ENCODE peak calls at places on chromosomes 4 and X, in six cellular contexts. One of them, this sample, is unnamed.

GRCh38 chr4:86441175-86441960 is 81.5 kb upstream of the MAPK10 start:
- DNase-seq in psoas muscle: no peak
- DNase-seq in lower leg skin: no peak
- DNase-seq in RPMI8226: no peak
- DNase-seq in ecto neural progenitor cell: no peak
- DNase-seq in AG08396: no peak
- DNase-seq in this sample: no peak

GRCh38 chr4:153771058-153771457 is 11.2 kb upstream of the RNF175 start:
- DNase-seq in AG08396: no peak
- DNase-seq in lower leg skin: no peak
- DNase-seq in RPMI8226: no peak
- DNase-seq in psoas muscle: no peak
- DNase-seq in ecto neural progenitor cell: no peak
- DNase-seq in this sample: no peak

GRCh38 chr4:81032174-81032551 is 1.7 kb downstream of the BMP3 start:
- DNase-seq in AG08396: no peak
- DNase-seq in psoas muscle: no peak
- DNase-seq in ecto neural progenitor cell: no peak
- DNase-seq in RPMI8226: no peak
- DNase-seq in lower leg skin: no peak
- DNase-seq in this sample: no peak

GRCh38 chr4:16858275-16858752 is 40.1 kb downstream of the LDB2 start:
- DNase-seq in RPMI8226: no peak
- DNase-seq in AG08396: peak; percentile 17
- DNase-seq in psoas muscle: no peak
- DNase-seq in ecto neural progenitor cell: no peak
- DNase-seq in lower leg skin: no peak
- DNase-seq in this sample: no peak

GRCh38 chrX:121283921-121284320 is 236.5 kb downstream of the GLUD2 start:
- DNase-seq in ecto neural progenitor cell: no peak
- DNase-seq in psoas muscle: no peak
- DNase-seq in lower leg skin: no peak
- DNase-seq in AG08396: no peak
- DNase-seq in RPMI8226: no peak
- DNase-seq in this sample: no peak

GRCh38 chr4:53185853-53186590 is 179.8 kb downstream of the SCFD2 start:
- DNase-seq in psoas muscle: no peak
- DNase-seq in lower leg skin: no peak
- DNase-seq in ecto neural progenitor cell: no peak
- DNase-seq in AG08396: no peak
- DNase-seq in RPMI8226: no peak
- DNase-seq in this sample: no peak

GRCh38 chr4:185412412-185412811 is 13.4 kb downstream of the UFSP2 start:
- DNase-seq in ecto neural progenitor cell: no peak
- DNase-seq in RPMI8226: no peak
- DNase-seq in lower leg skin: no peak
- DNase-seq in AG08396: no peak
- DNase-seq in psoas muscle: no peak
- DNase-seq in this sample: no peak

GRCh38 chrX:154597221-154597620 is 12.3 kb downstream of the CTAG1A start:
- DNase-seq in RPMI8226: no peak
- DNase-seq in ecto neural progenitor cell: no peak
- DNase-seq in lower leg skin: peak; percentile 59
- DNase-seq in psoas muscle: no peak
- DNase-seq in AG08396: no peak
- DNase-seq in this sample: no peak

GRCh38 chr4:128600996-128601857 is 208.3 kb upstream of the JADE1 start:
- DNase-seq in AG08396: peak; percentile 79
- DNase-seq in psoas muscle: peak; percentile 63
- DNase-seq in lower leg skin: no peak
- DNase-seq in RPMI8226: no peak
- DNase-seq in ecto neural progenitor cell: no peak
- DNase-seq in this sample: no peak

This sample was measured in central memory CD8-positive, alpha-beta T cell.